ENCODE peak calls at places on chromosomes 16 and 17, in seven cellular contexts. E is ovary; Y is heart right ventricle; D is CD8-positive, alpha-beta memory T cell; C is cardiac muscle cell; T is CD4-positive, alpha-beta T cell; R is right lobe of liver. A is an unnamed sample.

GRCh38 chr16:188674-189073 is 8.4 kb downstream of the HBQ1 start:
- DNase-seq in E (no peak), Y (no peak), D (no peak), C (no peak), T (peak), R (no peak), A (no peak)

GRCh38 chr17:71922439-71922838 is 198.4 kb upstream of the SOX9 start:
- DNase-seq in E (no peak), Y (no peak), D (no peak), C (peak), T (no peak), R (no peak), A (no peak)

GRCh38 chr16:28534542-28535373 is 4.0 kb downstream of the NUPR1 start:
- DNase-seq in E (peak), Y (no peak), D (no peak), C (peak), T (no peak), R (peak), A (no peak)

GRCh38 chr17:12472613-12473173 is 193.0 kb upstream of the MYOCD start:
- DNase-seq in E (no peak), Y (no peak), D (no peak), C (no peak), T (no peak), R (no peak), A (no peak)

GRCh38 chr17:7347630-7348477 is 4.1 kb upstream of the KCTD11 start:
- DNase-seq in E (peak), Y (no peak), D (no peak), C (no peak), T (no peak), R (no peak), A (no peak)

GRCh38 chr16:79698341-79698753 is 97.8 kb upstream of the MAF start:
- DNase-seq in E (peak), Y (peak), D (no peak), C (peak), T (no peak), R (no peak), A (no peak)

GRCh38 chr16:49876716-49877129 is 20.8 kb upstream of the ZNF423 start:
- DNase-seq in E (peak), Y (peak), D (no peak), C (peak), T (no peak), R (peak), A (no peak)

GRCh38 chr17:4433515-4434031 is at the start of gene SPNS3:
- DNase-seq in E (no peak), Y (no peak), D (peak), C (no peak), T (no peak), R (no peak), A (no peak)

GRCh38 chr17:35022536-35023063 is 40.9 kb downstream of the RFFL start:
- DNase-seq in E (peak), Y (peak), D (peak), C (peak), T (peak), R (peak), A (peak)

GRCh38 chr17:35021520-35022380 is 41.4 kb downstream of the LIG3 start:
- DNase-seq in E (no peak), Y (no peak), D (no peak), C (no peak), T (no peak), R (no peak), A (no peak)

GRCh38 chr17:35023538-35023937 is 40.0 kb downstream of the RFFL start:
- DNase-seq in E (no peak), Y (no peak), D (no peak), C (no peak), T (no peak), R (no peak), A (no peak)

GRCh38 chr17:35028531-35029262 is 34.8 kb downstream of the RFFL start:
- DNase-seq in E (no peak), Y (no peak), D (no peak), C (no peak), T (no peak), R (no peak), A (no peak)

DNA sequence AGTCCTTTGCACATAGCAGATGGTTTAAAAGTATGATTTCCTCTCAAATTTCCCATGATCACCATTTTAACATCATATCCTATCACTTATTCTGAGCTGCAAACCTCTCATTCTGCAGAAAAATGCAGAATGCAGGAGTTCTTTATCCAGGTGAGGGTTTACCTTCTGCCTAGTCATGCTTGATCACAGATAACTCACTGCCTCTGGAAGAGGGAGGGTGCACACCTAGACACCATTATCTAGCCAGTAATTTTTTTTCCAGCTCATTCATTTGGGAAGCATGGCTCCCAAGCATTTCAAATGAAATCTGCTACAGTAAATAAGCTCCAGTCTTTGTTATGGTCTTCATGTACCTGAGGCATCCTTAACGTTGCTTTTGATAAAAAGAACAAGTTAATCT is 38.0 kb downstream of the RFFL start:
- DNase-seq in E (no peak), Y (no peak), D (no peak), C (no peak), T (no peak), R (no peak), A (no peak)
- H3K27ac ChIP-seq in E (no peak), Y (no peak), D (no peak), C (no peak), T (no peak), R (no peak), A (peak)

GRCh38 chr17:78507526-78507925 is 69.7 kb downstream of the DNAH17 start:
- DNase-seq in E (no peak), Y (no peak), D (no peak), C (no peak), T (no peak), R (no peak), A (no peak)

GRCh38 chr17:78506454-78507309 is 70.5 kb downstream of the DNAH17 start:
- DNase-seq in E (no peak), Y (no peak), D (no peak), C (no peak), T (no peak), R (no peak), A (no peak)

GRCh38 chr17:78512976-78513375 is 64.2 kb downstream of the DNAH17 start:
- DNase-seq in E (no peak), Y (no peak), D (no peak), C (no peak), T (no peak), R (no peak), A (no peak)

GRCh38 chr17:78514521-78514920 is 62.7 kb downstream of the DNAH17 start:
- DNase-seq in E (no peak), Y (no peak), D (no peak), C (no peak), T (no peak), R (no peak), A (no peak)

DNA sequence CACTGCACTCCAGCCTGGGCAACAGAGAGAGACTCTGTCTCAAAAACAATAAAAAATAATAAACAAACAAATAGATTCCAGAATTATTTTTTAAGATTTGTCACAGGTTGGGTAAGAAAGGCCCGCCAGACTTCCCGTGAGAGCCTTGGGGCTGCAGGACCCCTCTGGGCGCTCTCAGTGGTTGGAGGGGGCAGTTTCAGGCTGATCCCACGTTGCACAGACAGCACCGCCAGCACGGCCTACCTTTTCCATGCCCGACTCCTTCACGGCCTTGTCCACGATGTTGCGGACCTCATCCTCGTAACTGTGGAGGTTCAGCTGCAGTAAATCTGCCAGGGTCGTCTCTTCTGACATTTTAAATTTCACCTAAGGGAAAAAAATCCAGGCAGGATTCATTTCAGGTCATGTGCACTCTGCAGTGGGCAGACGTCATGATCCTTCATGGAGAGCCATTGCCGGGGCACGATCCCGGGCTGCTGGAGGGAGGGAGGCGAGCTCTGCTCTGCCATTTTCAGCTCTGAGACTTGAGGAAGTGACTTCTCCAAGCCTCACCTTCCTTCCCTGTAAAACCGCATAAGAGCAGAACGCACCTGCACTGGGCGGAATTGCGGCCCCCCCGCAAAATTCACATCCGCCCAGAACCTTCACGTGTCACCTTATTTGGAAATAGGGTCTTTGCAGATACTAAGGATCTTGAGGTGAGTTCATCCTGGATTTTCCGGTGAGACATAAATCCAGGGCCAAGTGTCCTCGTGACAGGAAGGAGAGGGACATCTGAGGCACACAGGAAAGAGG is 66.9 kb downstream of the DNAH17 start:
- DNase-seq in E (no peak), Y (no peak), D (no peak), C (no peak), T (no peak), R (no peak), A (no peak)
- H3K27ac ChIP-seq in E (no peak), Y (no peak), D (no peak), C (no peak), T (no peak), R (no peak), A (no peak)

GRCh38 chr16:87722590-87723223 is 43.1 kb downstream of the KLHDC4 start:
- DNase-seq in E (no peak), Y (no peak), D (no peak), C (no peak), T (no peak), R (no peak), A (no peak)
- H3K27ac ChIP-seq in E (no peak), Y (no peak), D (no peak), C (no peak), T (no peak), R (no peak), A (no peak)

GRCh38 chr16:74745109-74745615 is 29.5 kb downstream of the FA2H start:
- DNase-seq in E (no peak), Y (no peak), D (no peak), C (no peak), T (no peak), R (no peak), A (no peak)

GRCh38 chr16:74742051-74742481 is 32.6 kb downstream of the FA2H start:
- DNase-seq in E (no peak), Y (no peak), D (no peak), C (peak), T (no peak), R (no peak), A (no peak)

GRCh38 chr16:74743668-74744299 is 30.8 kb downstream of the FA2H start:
- DNase-seq in E (no peak), Y (no peak), D (no peak), C (peak), T (no peak), R (peak), A (no peak)

GRCh38 chr16:74744566-74744965 is 30.1 kb downstream of the FA2H start:
- DNase-seq in E (no peak), Y (no peak), D (no peak), C (no peak), T (no peak), R (no peak), A (no peak)

GRCh38 chr16:74743045-74743667 is 31.5 kb downstream of the FA2H start:
- DNase-seq in E (no peak), Y (no peak), D (no peak), C (no peak), T (no peak), R (no peak), A (no peak)
- H3K27ac ChIP-seq in E (no peak), Y (no peak), D (no peak), C (no peak), T (no peak), R (no peak), A (peak)

DNA sequence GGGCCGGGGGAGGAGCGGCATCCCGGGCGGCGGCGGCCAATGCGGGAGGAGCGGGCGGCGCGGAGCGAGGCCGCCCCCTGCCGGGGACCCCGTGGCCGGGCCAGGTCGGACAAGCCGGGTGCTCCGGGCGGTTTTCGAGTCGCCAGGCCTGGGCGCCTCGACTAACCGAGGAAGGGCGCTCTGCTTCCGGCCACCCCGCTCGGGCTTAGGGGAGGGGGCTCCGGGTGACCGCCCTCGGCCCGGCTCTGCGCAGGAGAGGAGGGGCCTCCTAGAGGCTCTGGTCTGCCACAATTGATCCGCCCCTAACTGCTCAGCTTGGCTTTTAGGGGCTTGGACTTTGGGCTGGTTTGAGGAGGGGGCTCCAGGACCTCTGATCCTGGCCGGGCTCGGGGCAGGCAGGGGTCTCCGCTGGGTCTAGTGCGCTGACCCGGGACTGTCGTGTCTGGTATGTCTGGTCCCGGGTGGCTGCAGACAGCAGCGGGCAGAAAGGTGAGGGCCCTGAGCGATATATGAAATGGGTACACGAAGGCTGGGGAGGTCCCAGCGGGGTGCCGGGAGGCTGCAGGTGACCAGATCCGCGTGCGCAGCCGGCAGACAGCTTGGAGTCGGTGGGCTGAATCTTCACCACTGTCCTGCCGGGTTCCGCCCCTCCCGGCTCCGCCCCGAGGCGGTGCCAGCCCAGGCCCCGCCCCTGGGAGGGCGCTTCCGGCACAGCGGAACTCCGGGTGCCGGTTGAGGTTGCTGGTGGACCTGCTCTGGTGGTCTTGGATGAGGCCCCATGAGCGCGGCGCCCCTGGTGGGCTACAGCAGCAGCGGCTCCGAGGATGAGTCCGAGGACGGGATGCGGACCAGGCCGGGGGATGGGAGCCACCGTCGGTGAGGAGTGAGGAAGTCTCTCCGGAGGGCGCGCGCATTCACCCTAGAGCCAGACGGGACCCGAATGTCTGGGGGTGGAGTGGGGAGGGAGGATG is at the start of gene USB1:
- DNase-seq in E (peak), Y (peak), D (peak), C (peak), T (peak), R (peak), A (peak)
- H3K27ac ChIP-seq in E (peak), Y (peak), D (peak), C (peak), T (peak), R (peak), A (peak)

DNA sequence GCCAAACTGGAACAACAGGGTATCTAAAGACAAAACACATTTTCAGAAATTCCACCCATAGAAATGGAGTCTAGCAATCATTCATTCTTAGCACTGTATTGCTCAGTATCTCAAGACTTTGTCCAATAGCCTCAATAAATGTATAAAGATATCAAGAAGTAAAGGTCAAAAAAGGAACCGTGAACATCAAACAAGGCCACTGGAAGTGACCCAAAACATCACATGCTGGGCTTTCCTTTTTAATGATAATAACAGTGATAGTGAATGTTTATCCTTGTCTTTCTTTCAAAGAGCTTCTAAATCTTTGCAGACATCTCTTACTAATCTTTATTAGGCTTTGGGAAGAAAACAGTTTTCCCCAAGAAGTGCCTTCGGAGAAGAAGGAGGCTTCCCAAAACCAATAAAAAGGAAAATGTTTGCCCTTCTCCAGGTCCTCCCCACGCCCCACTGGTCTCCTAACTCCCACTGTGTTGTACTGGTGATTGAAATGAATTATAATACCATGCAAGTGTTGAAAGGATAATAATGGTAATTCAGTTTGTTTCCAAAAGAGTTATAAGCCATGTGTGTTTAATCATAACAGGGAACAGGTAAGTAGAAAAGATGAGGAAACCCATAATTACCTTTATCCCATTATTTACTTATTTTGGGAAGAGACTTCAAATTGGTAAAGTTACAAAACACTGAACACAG is 18.6 kb downstream of the RNF43 start:
- DNase-seq in E (no peak), Y (no peak), D (no peak), C (no peak), T (no peak), R (no peak), A (no peak)
- H3K27ac ChIP-seq in E (no peak), Y (no peak), D (no peak), C (no peak), T (no peak), R (no peak), A (no peak)

DNA sequence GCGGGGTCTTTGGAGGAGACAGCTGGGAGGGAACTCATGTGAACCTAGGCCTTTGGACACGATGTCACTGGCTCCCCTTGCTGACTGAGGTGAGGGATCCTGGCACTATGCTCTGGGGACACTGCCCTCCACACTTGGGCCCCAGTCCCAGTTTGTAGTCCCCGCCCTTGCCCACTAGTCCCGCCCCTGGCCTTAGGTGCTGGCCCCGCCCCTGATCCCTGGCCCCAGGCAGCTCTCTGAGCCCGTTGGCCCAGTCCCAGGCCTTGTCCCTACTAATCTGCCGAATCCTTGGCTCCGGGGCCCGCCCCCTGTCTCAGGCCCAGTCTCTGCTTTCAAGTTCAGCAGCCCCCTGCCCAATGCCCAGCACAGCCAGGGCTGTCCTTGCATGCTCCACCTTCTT is 61.0 kb downstream of the SMPD3 start:
- DNase-seq in E (no peak), Y (no peak), D (peak), C (no peak), T (no peak), R (peak), A (no peak)
- H3K27ac ChIP-seq in E (no peak), Y (no peak), D (no peak), C (no peak), T (no peak), R (peak), A (no peak)

A was measured in dorsolateral prefrontal cortex.